ENCODE peak calls at places on chromosomes 2 and 18, in six cellular contexts. D is fibroblast of lung, B is neural progenitor cell, K is HepG2, G is AG04449, O is psoas muscle. J is an unnamed sample.

GRCh38 chr2:47029737-47030524 is 114.3 kb upstream of the MCFD2 start:
- DNase-seq in D (no peak), G (no peak), B (no peak), K (peak), O (no peak), J (no peak)

GRCh38 chr2:106843910-106844250 is 42.1 kb downstream of the ST6GAL2 start:
- DNase-seq in K (no peak), B (no peak), D (no peak), G (no peak), O (no peak), J (no peak)

GRCh38 chr2:119683717-119684443 is 4.9 kb downstream of the TMEM177 start:
- DNase-seq in B (no peak), D (peak), K (no peak), O (no peak), G (no peak), J (no peak)

GRCh38 chr2:81481994-81482368 is 1177.4 kb upstream of the LRRTM1 start:
- DNase-seq in K (no peak), G (no peak), D (peak), O (no peak), B (no peak), J (no peak)

GRCh38 chr2:33765122-33765521 is 166.0 kb upstream of the FAM98A start:
- DNase-seq in G (no peak), K (no peak), O (no peak), D (no peak), B (peak), J (no peak)

GRCh38 chr2:145049475-145049874 is 529.6 kb upstream of the ZEB2 start:
- DNase-seq in B (no peak), D (no peak), K (no peak), G (no peak), O (no peak), J (no peak)

GRCh38 chr18:62710417-62710816 is 4.9 kb upstream of the PHLPP1 start:
- DNase-seq in G (no peak), B (no peak), O (no peak), D (no peak), K (no peak), J (no peak)

GRCh38 chr2:190529486-190530104 is 4.9 kb downstream of the NEMP2 start:
- DNase-seq in O (no peak), K (no peak), G (no peak), B (no peak), D (peak), J (no peak)

GRCh38 chr2:104468846-104469245 is 385.1 kb upstream of the POU3F3 start:
- DNase-seq in K (no peak), B (no peak), G (no peak), O (no peak), D (no peak), J (no peak)

GRCh38 chr18:52242711-52243110 is 97.3 kb upstream of the DCC start:
- DNase-seq in D (no peak), B (no peak), O (no peak), G (no peak), K (no peak), J (no peak)

DNA sequence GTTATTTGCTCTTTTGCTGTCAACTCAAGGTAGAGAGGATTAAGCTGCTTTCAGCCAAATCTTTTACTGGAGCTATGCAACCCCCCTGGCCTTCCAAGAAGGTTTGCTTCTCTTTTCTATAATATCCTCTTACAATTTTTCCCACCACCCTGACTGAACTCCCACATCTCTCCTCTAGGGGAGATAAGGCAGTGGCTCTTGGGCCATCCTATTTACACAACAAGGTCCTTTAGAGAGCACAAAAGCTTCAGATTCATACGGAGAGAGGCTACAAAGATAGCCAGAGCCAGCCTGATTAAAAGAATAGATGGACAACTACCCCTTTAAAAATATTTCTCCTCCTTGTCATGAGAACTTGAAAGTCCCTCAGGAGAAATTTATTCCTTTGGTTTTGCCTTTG is 95.7 kb downstream of the TPGS2 start:
- DNase-seq in O (no peak), G (no peak), D (no peak), K (no peak), B (no peak), J (no peak)
- TF ChIP-seq CTCF in O (no peak), G (no peak), D (no peak), K (no peak), B (no peak), J (peak)

DNA sequence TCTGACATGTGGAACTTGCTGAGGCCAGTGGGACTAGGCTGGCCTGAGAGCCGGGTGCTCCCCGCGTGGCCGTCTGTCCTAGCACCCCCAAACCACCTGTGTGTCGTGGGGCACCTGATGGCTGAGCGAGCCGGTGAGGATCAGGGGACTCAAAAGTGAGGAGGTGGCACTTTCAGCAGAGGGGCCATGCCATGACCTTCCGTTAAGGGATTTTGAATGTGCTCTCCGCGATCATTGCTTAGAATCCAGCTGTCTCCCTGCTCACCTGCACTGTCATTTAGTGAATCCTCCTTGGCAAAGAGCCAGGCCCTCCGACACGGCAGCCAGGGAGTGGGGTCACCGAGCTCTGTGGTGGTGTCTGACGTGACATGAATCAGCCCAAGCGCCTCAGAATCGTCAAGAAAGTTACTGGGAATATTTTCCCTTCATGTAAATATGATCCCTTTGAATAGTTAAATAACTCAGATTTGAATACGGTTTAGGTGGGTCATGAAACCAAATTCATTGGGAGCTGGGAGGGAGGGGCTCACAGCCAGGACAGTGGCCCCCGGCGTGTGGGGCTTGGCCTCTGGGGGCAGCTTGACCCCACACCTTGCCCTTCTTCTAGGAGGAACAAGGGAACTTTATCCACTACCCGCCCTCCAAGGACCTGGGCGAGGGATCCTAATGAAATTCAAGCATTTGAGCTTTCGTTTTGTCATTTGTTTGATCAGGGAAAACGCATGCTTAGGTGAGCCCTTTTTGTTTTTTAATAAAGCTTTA is 9.5 kb downstream of the NFATC1 start:
- DNase-seq in O (peak), B (no peak), G (no peak), D (no peak), K (no peak), J (no peak)
- H3K4me3 ChIP-seq in O (peak), B (no peak), G (no peak), D (no peak), K (no peak), J (no peak)

DNA sequence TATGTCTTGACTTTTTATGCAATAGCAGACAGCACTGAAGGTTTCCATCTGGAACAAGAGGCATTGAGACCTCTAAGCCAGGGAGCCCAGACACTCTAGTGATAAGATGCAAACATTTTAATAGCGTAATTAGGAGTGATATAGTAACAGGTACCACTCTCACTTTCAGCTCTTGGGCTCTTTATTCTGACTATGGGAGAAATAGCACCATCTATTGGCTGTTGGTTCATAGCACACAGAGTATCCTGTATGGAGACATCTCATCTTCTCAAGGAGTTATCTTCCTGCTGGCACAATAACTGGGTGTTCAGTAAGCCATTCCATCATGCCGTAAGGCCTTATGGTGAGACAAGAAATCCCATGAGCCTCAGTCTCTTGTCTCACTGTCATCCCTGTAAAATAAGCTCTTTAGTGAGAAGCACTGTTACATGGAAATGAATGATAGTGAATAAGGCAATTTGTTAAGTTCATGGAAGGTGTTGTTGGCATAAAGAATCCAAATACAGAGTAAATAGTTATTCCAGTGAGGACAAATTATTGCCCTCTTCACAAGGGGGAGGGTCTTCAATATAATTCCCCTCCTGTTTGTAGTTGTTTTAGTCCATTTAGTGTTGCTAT is 48.3 kb downstream of the THUMPD2 start:
- DNase-seq in D (peak), G (no peak), B (peak), O (no peak), K (peak), J (no peak)
- TF ChIP-seq CTCF in D (peak), G (peak), B (peak), O (peak), K (peak), J (peak)

DNA sequence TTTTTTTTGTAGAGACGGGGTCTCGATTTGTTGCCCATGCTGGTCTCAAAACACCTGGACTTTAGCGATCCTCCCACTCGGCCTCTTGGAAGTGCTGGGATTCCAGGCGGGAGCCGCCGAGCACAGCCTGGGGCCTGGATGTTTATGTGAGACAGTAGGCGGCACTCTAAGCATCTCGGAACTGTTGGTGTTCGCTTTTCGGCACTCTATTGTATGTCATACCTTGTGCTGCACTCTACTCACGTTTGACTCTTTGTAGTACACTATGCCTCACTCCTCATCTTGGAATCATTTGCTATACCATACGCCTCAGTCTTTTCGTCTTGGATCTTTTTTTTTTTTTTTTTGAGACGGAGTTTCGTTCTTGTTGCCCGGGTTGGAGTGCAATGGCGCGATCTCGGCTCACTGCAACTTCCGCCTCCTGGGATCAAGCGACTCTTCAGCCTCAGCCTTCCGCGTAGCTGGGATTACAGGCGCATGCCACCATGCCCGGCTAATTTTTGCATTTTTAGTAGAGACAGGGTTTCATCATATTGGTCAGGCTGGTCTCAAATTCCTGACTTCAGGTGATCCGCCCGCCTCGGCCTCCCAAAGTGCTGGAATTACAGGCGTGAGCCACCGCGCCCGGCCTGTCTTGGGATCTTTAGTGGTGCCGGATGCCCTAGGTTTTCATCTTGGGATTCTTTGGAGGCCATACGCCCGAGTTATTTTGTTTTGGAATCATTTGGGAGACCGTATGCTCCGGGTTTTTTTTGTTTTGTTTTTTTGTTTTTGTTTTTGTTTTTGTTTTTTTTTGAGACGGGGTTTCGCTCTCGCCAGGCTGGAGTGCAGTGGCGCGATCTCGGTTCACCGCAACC is 24.2 kb upstream of the ZDBF2 start:
- DNase-seq in O (no peak), D (peak), G (no peak), K (no peak), B (peak), J (no peak)
- H3K4me3 ChIP-seq in O (peak), D (peak), G (peak), K (no peak), B (peak), J (peak)

GRCh38 chr2:62800618-62801017 is 95.1 kb downstream of the EHBP1 start:
- DNase-seq in B (no peak), K (no peak), G (no peak), D (no peak), O (no peak), J (no peak)

GRCh38 chr2:62806231-62806630 is 100.7 kb downstream of the EHBP1 start:
- DNase-seq in B (no peak), G (no peak), K (no peak), O (no peak), D (no peak), J (no peak)

GRCh38 chr2:62801110-62801509 is 95.6 kb downstream of the EHBP1 start:
- DNase-seq in D (no peak), O (no peak), K (no peak), G (no peak), B (no peak), J (no peak)

GRCh38 chr2:62803961-62804360 is 98.4 kb downstream of the EHBP1 start:
- DNase-seq in B (no peak), O (no peak), D (no peak), G (no peak), K (no peak), J (no peak)

DNA sequence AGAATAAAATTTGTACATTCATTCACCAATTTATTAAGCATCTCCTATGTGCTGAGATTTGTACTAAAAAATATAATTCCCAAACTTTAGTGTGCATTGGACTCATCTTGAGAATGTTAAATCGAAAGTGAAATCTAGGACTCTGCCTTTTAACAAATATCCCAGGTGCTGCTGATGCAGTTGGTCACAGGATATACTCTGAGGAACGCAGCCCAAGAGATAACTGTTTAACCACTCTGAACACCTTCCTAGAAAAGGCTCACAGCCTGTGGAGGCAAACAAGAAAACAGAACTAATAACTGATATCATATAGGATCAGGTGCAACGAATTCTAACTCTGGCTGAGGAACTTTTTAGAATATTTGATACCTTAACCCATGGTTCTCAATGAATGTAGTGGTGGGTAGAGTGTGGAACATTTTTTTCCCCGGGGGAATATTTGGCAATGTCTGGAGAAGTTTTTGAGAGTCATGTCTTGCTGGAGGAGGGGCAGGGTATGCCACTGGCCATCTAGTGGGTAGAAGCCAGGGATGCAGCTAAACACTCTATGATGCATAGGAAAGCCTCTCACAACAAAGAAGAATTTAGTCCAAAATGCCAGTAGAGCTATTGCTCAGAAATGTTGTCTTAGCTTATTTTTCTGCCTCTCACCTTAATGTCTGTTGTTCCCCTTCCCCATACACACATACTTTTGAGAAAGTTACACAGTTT is 96.5 kb downstream of the EHBP1 start:
- DNase-seq in D (no peak), O (no peak), G (no peak), B (peak), K (no peak), J (no peak)
- TF ChIP-seq CTCF in D (peak), O (no peak), G (peak), B (peak), K (no peak), J (peak)

DNA sequence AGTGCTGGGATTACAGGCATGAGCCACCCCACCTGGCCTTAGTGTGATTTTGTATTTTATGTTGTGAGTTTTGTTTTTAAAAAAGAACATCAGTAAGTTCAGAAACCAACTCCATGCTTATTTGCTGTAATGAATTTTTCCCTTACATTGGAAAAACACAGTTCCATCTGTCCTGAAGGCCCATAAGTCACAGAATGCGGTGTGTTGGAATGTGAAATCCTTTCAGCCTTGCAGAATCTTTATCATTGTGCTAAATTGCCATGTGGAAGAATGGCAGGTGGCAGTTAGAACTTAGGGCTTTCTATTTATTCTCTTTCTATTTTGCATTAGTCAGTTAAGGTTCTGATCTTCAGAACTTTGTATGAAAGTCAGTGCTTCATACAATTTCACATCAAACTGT is 52.6 kb downstream of the NEDD4L start:
- DNase-seq in D (no peak), K (no peak), B (no peak), O (no peak), G (no peak), J (no peak)
- H3K4me3 ChIP-seq in D (no peak), K (no peak), B (no peak), O (no peak), G (no peak), J (no peak)

J was measured in retinal pigment epithelial cell.